ENCODE peak calls at places on chromosome 9, in seven cellular contexts. One of them, this sample, is unnamed. For H3K27me3, the result is how much of the 10 kb centered on the place peaks cover.

GRCh38 chr9:134287591-134288518 is 38.4 kb upstream of the RXRA start:
- DNase-seq in uterus: no peak
- DNase-seq in PC-9: no peak
- DNase-seq in aorta: peak
- DNase-seq in bronchial epithelial cell: no peak
- DNase-seq in right atrium auricular region: no peak
- DNase-seq in lung: no peak
- DNase-seq in this sample: no peak

GRCh38 chr9:91458905-91459304 is 35.3 kb upstream of the NFIL3 start:
- DNase-seq in uterus: no peak
- DNase-seq in PC-9: no peak
- DNase-seq in aorta: no peak
- DNase-seq in bronchial epithelial cell: no peak
- DNase-seq in right atrium auricular region: no peak
- DNase-seq in lung: no peak
- DNase-seq in this sample: no peak

GRCh38 chr9:93301291-93301811 is 117.4 kb downstream of the WNK2 start:
- DNase-seq in uterus: peak
- DNase-seq in PC-9: no peak
- DNase-seq in aorta: peak
- DNase-seq in bronchial epithelial cell: no peak
- DNase-seq in right atrium auricular region: peak
- DNase-seq in lung: no peak
- DNase-seq in this sample: no peak

GRCh38 chr9:12060811-12061210 is 632.4 kb upstream of the TYRP1 start:
- DNase-seq in uterus: no peak
- DNase-seq in PC-9: no peak
- DNase-seq in aorta: no peak
- DNase-seq in bronchial epithelial cell: peak
- DNase-seq in right atrium auricular region: no peak
- DNase-seq in lung: no peak
- DNase-seq in this sample: no peak

GRCh38 chr9:135533093-135533492 is 11.9 kb downstream of the LCN1 start:
- DNase-seq in uterus: no peak
- DNase-seq in PC-9: no peak
- DNase-seq in aorta: no peak
- DNase-seq in bronchial epithelial cell: no peak
- DNase-seq in right atrium auricular region: no peak
- DNase-seq in lung: no peak
- DNase-seq in this sample: no peak

GRCh38 chr9:89956907-89957306 is 352.1 kb downstream of the GADD45G start:
- DNase-seq in uterus: no peak
- DNase-seq in PC-9: no peak
- DNase-seq in aorta: no peak
- DNase-seq in bronchial epithelial cell: no peak
- DNase-seq in right atrium auricular region: no peak
- DNase-seq in lung: no peak
- DNase-seq in this sample: no peak

GRCh38 chr9:125747053-125747764 is at the start of gene PBX3:
- DNase-seq in uterus: peak
- DNase-seq in PC-9: no peak
- DNase-seq in aorta: peak
- DNase-seq in bronchial epithelial cell: no peak
- DNase-seq in right atrium auricular region: no peak
- DNase-seq in lung: peak
- DNase-seq in this sample: peak

GRCh38 chr9:98897745-98898144 is 46.0 kb upstream of the COL15A1 start:
- DNase-seq in uterus: no peak
- DNase-seq in PC-9: no peak
- DNase-seq in aorta: no peak
- DNase-seq in bronchial epithelial cell: peak
- DNase-seq in right atrium auricular region: no peak
- DNase-seq in lung: no peak
- DNase-seq in this sample: no peak

GRCh38 chr9:126298319-126298801 is 28.3 kb upstream of the MVB12B start:
- DNase-seq in uterus: no peak
- DNase-seq in PC-9: no peak
- DNase-seq in aorta: no peak
- DNase-seq in bronchial epithelial cell: no peak
- DNase-seq in right atrium auricular region: no peak
- DNase-seq in lung: no peak
- DNase-seq in this sample: no peak

GRCh38 chr9:110810251-110810976 is 141.8 kb downstream of the MUSK start:
- DNase-seq in uterus: no peak
- DNase-seq in PC-9: no peak
- DNase-seq in aorta: no peak
- DNase-seq in bronchial epithelial cell: peak
- DNase-seq in right atrium auricular region: no peak
- DNase-seq in lung: no peak
- DNase-seq in this sample: no peak

GRCh38 chr9:34451135-34451534 is 7.2 kb downstream of the FAM219A start:
- DNase-seq in uterus: no peak
- DNase-seq in PC-9: no peak
- DNase-seq in aorta: no peak
- DNase-seq in bronchial epithelial cell: no peak
- DNase-seq in right atrium auricular region: no peak
- DNase-seq in lung: no peak
- DNase-seq in this sample: no peak

GRCh38 chr9:2125909-2126308 is 110.8 kb downstream of the SMARCA2 start:
- DNase-seq in uterus: no peak
- DNase-seq in PC-9: no peak
- DNase-seq in aorta: no peak
- DNase-seq in bronchial epithelial cell: peak
- DNase-seq in right atrium auricular region: no peak
- DNase-seq in lung: no peak
- DNase-seq in this sample: no peak

GRCh38 chr9:21781656-21782055 is 20.8 kb upstream of the MTAP start:
- DNase-seq in uterus: no peak
- DNase-seq in PC-9: peak
- DNase-seq in aorta: no peak
- DNase-seq in bronchial epithelial cell: peak
- DNase-seq in right atrium auricular region: no peak
- DNase-seq in lung: no peak
- DNase-seq in this sample: no peak

GRCh38 chr9:135647897-135648296 is 8.6 kb upstream of the GLT6D1 start:
- DNase-seq in uterus: no peak
- DNase-seq in PC-9: no peak
- DNase-seq in aorta: no peak
- DNase-seq in bronchial epithelial cell: no peak
- DNase-seq in right atrium auricular region: no peak
- DNase-seq in lung: no peak
- DNase-seq in this sample: no peak

GRCh38 chr9:126690431-126691051 is 76.8 kb downstream of the LMX1B start:
- DNase-seq in uterus: no peak
- DNase-seq in PC-9: no peak
- DNase-seq in aorta: peak
- DNase-seq in bronchial epithelial cell: peak
- DNase-seq in right atrium auricular region: no peak
- DNase-seq in lung: peak
- DNase-seq in this sample: no peak

GRCh38 chr9:124257865-124258764 is at the start of gene NEK6:
- DNase-seq in uterus: peak
- DNase-seq in PC-9: no peak
- DNase-seq in aorta: peak
- DNase-seq in bronchial epithelial cell: peak
- DNase-seq in right atrium auricular region: no peak
- DNase-seq in lung: no peak
- DNase-seq in this sample: peak

GRCh38 chr9:33852216-33852826 is 35.4 kb downstream of the UBE2R2 start:
- DNase-seq in uterus: peak
- DNase-seq in PC-9: no peak
- DNase-seq in aorta: peak
- DNase-seq in bronchial epithelial cell: peak
- DNase-seq in right atrium auricular region: peak
- DNase-seq in lung: peak
- DNase-seq in this sample: peak

GRCh38 chr9:99115947-99116543 is 11.1 kb downstream of the TGFBR1 start:
- DNase-seq in uterus: no peak
- DNase-seq in PC-9: no peak
- DNase-seq in aorta: no peak
- DNase-seq in bronchial epithelial cell: peak
- DNase-seq in right atrium auricular region: no peak
- DNase-seq in lung: no peak
- DNase-seq in this sample: no peak

GRCh38 chr9:109796081-109796480 is 16.1 kb downstream of the PALM2AKAP2 start:
- DNase-seq in uterus: no peak
- DNase-seq in PC-9: no peak
- DNase-seq in aorta: no peak
- DNase-seq in bronchial epithelial cell: no peak
- DNase-seq in right atrium auricular region: no peak
- DNase-seq in lung: no peak
- DNase-seq in this sample: no peak
- H3K27me3 ChIP-seq in uterus: under half
- H3K27me3 ChIP-seq in PC-9: under half
- H3K27me3 ChIP-seq in aorta: under half
- H3K27me3 ChIP-seq in bronchial epithelial cell: under half
- H3K27me3 ChIP-seq in right atrium auricular region: under half
- H3K27me3 ChIP-seq in lung: under half
- H3K27me3 ChIP-seq in this sample: under half

DNA sequence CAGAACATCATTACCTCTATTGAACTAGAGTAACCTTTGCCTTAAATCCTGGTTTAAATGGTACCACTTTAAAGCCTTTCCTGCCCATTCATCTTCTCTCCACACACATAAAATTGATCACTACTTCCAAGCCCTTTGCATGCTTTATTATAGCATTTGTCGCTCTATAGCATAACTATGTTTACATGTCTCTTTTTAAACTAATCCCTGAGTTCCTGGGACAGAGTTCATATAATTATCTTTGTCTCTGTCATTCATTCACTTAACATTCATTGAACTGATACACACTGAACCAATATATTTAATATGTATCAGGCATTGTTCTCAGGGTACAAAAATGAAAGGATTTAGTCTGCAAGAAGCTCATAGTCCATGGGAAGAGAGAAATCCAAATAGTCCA is 37.3 kb downstream of the RECK start:
- DNase-seq in uterus: no peak
- DNase-seq in PC-9: no peak
- DNase-seq in aorta: no peak
- DNase-seq in bronchial epithelial cell: no peak
- DNase-seq in right atrium auricular region: no peak
- DNase-seq in lung: no peak
- DNase-seq in this sample: no peak
- H3K27me3 ChIP-seq in uterus: under half
- H3K27me3 ChIP-seq in PC-9: under half
- H3K27me3 ChIP-seq in aorta: under half
- H3K27me3 ChIP-seq in bronchial epithelial cell: under half
- H3K27me3 ChIP-seq in right atrium auricular region: under half
- H3K27me3 ChIP-seq in lung: under half
- H3K27me3 ChIP-seq in this sample: under half

GRCh38 chr9:72935595-72935994 is 17.3 kb downstream of the ALDH1A1 start:
- DNase-seq in uterus: no peak
- DNase-seq in PC-9: no peak
- DNase-seq in aorta: no peak
- DNase-seq in bronchial epithelial cell: no peak
- DNase-seq in right atrium auricular region: no peak
- DNase-seq in lung: no peak
- DNase-seq in this sample: no peak

GRCh38 chr9:72936266-72936665 is 16.6 kb downstream of the ALDH1A1 start:
- DNase-seq in uterus: no peak
- DNase-seq in PC-9: no peak
- DNase-seq in aorta: no peak
- DNase-seq in bronchial epithelial cell: no peak
- DNase-seq in right atrium auricular region: no peak
- DNase-seq in lung: no peak
- DNase-seq in this sample: no peak

GRCh38 chr9:72933730-72934665 is 18.9 kb downstream of the ALDH1A1 start:
- DNase-seq in uterus: no peak
- DNase-seq in PC-9: no peak
- DNase-seq in aorta: no peak
- DNase-seq in bronchial epithelial cell: no peak
- DNase-seq in right atrium auricular region: no peak
- DNase-seq in lung: no peak
- DNase-seq in this sample: no peak

GRCh38 chr9:72937545-72937944 is 15.3 kb downstream of the ALDH1A1 start:
- DNase-seq in uterus: no peak
- DNase-seq in PC-9: no peak
- DNase-seq in aorta: no peak
- DNase-seq in bronchial epithelial cell: no peak
- DNase-seq in right atrium auricular region: no peak
- DNase-seq in lung: no peak
- DNase-seq in this sample: no peak

DNA sequence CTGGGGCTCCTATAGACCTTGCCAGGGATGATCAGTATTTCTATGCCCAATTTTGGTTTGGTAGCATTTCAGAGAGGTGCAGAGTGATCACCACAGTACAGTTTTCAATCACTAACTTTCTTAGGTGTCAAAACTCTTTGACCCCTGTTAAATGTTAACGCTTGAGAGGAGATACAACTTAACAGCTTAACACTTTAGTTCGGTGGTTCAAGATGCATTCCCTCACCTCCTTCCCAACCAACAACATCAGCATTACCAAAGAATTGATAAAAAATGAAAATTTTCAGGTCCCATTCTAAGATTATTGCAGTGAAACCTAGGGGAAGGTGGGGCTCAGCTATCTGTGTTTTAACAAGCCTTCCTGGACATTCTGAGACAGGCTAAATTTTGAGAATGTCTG is 16.2 kb downstream of the ALDH1A1 start:
- DNase-seq in uterus: no peak
- DNase-seq in PC-9: no peak
- DNase-seq in aorta: no peak
- DNase-seq in bronchial epithelial cell: no peak
- DNase-seq in right atrium auricular region: no peak
- DNase-seq in lung: no peak
- DNase-seq in this sample: no peak
- H3K27me3 ChIP-seq in uterus: under half
- H3K27me3 ChIP-seq in PC-9: under half
- H3K27me3 ChIP-seq in aorta: under half
- H3K27me3 ChIP-seq in bronchial epithelial cell: under half
- H3K27me3 ChIP-seq in right atrium auricular region: under half
- H3K27me3 ChIP-seq in lung: under half
- H3K27me3 ChIP-seq in this sample: under half

DNA sequence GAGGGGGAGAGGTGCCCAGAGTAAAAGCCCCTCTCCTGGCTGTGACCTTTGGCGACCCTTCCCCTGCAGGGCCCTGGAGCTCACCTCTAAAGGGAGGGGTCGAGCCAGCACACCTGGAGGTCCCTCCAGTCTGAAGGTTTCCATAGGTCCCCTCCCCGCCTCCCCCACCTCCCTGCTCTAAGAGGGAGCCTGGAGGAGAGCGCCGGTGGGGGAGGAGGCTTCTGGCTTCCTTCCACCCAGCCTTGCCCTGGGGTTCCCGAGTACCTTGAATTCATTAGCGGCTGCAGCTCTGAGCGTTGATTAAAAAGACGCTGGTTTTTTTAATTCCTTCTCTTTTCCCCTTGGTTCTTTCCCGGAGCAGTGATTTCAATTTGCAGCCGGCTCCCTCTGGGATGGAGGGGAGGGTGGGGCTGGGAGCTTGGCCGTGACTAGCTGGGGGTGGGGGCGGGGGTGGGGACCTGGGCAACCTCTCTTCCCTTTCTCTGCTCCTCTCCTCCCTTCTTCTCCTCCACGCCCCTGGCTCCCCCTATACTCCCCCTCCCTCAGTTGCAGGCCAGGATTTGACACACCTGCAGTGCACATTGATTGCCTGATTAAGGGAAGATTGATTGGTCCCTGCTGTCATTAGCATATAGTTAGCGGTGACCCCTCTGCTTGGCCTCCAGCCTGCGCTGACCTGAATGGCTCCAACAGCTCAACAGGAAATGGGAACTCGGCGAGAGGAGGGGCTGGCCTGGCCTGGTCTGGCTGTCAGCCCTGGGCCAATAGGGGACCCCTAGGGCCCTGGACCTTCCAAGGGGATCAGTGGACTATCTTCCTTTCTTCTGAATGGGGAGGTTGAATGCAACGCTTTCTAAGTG is 67.5 kb upstream of the RAPGEF1 start:
- DNase-seq in uterus: no peak
- DNase-seq in PC-9: no peak
- DNase-seq in aorta: peak
- DNase-seq in bronchial epithelial cell: no peak
- DNase-seq in right atrium auricular region: no peak
- DNase-seq in lung: no peak
- DNase-seq in this sample: no peak
- H3K27me3 ChIP-seq in uterus: under half
- H3K27me3 ChIP-seq in PC-9: half or more
- H3K27me3 ChIP-seq in aorta: under half
- H3K27me3 ChIP-seq in bronchial epithelial cell: under half
- H3K27me3 ChIP-seq in right atrium auricular region: under half
- H3K27me3 ChIP-seq in lung: under half
- H3K27me3 ChIP-seq in this sample: under half